ENCODE peak calls at places on chromosome 14, in four cellular contexts. L, D, U and Y are unnamed samples.

GRCh38 chr14:36426836-36427235 is 93.2 kb downstream of the NKX2-1 start:
- DNase-seq in L (no peak), D (no peak), U (no peak), Y (no peak)

GRCh38 chr14:93103392-93104080 is 12.2 kb downstream of the ITPK1 start:
- DNase-seq in L (peak; percentile 88), D (no peak), U (peak; percentile 28), Y (peak; percentile 64)

GRCh38 chr14:21022686-21023085 is 2.2 kb downstream of the NDRG2 start:
- DNase-seq in L (no peak), D (no peak), U (no peak), Y (no peak)

GRCh38 chr14:35897616-35898111 is 71.5 kb downstream of the BRMS1L start:
- DNase-seq in L (peak; percentile 11), D (no peak), U (no peak), Y (no peak)

GRCh38 chr14:83905157-83905556 is 1624.8 kb upstream of the FLRT2 start:
- DNase-seq in L (no peak), D (no peak), U (no peak), Y (no peak)

GRCh38 chr14:91947196-91948184 is at the start of gene FBLN5:
- DNase-seq in L (no peak), D (peak; percentile 65), U (peak; percentile 97), Y (no peak)

GRCh38 chr14:74547331-74547927 is 53.9 kb downstream of the ISCA2 start:
- DNase-seq in L (peak; percentile 12), D (no peak), U (no peak), Y (no peak)

GRCh38 chr14:61140271-61140670 is 140.9 kb downstream of the TMEM30B start:
- DNase-seq in L (no peak), D (no peak), U (no peak), Y (no peak)

GRCh38 chr14:79585845-79586244 is 625.5 kb downstream of the DIO2 start:
- DNase-seq in L (no peak), D (no peak), U (peak; percentile 62), Y (no peak)

GRCh38 chr14:53663709-53664108 is 292.9 kb downstream of the BMP4 start:
- DNase-seq in L (no peak), D (no peak), U (peak; percentile 42), Y (no peak)

GRCh38 chr14:74935340-74935640 is 12.2 kb upstream of the RPS6KL1 start:
- DNase-seq in L (no peak), D (no peak), U (no peak), Y (no peak)

DNA sequence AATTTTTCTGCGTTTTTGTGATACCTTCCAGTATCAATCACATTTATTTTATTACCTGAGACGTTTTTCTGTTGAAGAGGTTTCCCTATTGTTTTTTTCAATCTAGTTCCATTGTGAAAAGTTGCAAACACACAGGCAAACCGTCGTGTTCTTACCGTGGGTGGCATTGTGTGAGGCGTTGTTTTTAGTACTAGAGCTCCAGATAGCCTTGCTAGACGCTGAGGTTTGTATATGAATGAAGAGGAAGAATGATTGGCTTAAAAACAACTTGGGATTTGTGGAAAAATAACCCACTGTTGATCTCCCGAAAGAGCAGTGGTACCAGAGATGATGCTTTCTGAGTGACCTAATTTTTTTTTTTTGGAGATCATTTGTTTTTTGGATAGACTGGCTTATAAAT is 1.0 kb downstream of the SOCS4 start:
- DNase-seq in L (no peak), D (no peak), U (peak; percentile 43), Y (no peak)
- H3K4me3 ChIP-seq in L (peak overlapping the region; percentile 92), D (peak overlapping the region; percentile 84), U (peak overlapping the region; percentile 92), Y (peak overlapping the region; percentile 72)

GRCh38 chr14:22513066-22513812 is 75.8 kb downstream of the DAD1 start:
- DNase-seq in L (no peak), D (no peak), U (peak; percentile 25), Y (no peak)
- H3K4me1 ChIP-seq in L (no peaks in the 10 kb centered on the region), D (no peaks in the 10 kb centered on the region), U (peaks cover 47% of the 10 kb centered on the region), Y (peaks cover 97% of the 10 kb centered on the region)

GRCh38 chr14:100709252-100709955 is 17.3 kb upstream of the DLK1 start:
- DNase-seq in L (peak; percentile 46), D (no peak), U (peak; percentile 74), Y (peak; percentile 5)

GRCh38 chr14:100711117-100711462 is 15.6 kb upstream of the DLK1 start:
- DNase-seq in L (no peak), D (no peak), U (no peak), Y (no peak)

GRCh38 chr14:100710391-100711116 is 16.1 kb upstream of the DLK1 start:
- DNase-seq in L (no peak), D (no peak), U (no peak), Y (no peak)

GRCh38 chr14:100708349-100709217 is 18.1 kb upstream of the DLK1 start:
- DNase-seq in L (no peak), D (no peak), U (no peak), Y (no peak)

DNA sequence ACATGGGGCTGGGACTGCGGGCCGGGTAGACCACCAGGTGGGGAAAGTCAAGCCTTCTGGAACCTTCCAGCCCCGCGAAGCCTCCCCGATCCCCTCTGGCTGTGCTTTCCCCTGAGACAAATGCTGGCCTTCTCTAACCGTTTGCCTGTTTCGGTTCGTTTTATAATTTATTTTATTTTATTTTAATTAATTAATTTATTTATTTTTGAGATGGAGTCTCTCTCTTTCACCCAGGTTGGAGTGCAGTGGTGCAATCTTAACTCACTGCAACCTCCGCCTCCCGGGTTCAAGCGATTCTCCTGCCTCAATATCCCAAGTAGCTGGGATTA is 16.8 kb upstream of the DLK1 start:
- DNase-seq in L (no peak), D (no peak), U (no peak), Y (no peak)
- H3K4me3 ChIP-seq in L (no peak overlapping the region), D (peak overlapping the region; percentile 25), U (peak overlapping the region; percentile 48), Y (no peak overlapping the region)

GRCh38 chr14:96267336-96267735 is 11.3 kb downstream of the BDKRB1 start:
- DNase-seq in L (no peak), D (no peak), U (peak; percentile 90), Y (no peak)

GRCh38 chr14:96268426-96269358 is 12.7 kb downstream of the BDKRB1 start:
- DNase-seq in L (no peak), D (peak; percentile 45), U (peak; percentile 97), Y (no peak)

GRCh38 chr14:96270565-96271420 is 14.8 kb downstream of the BDKRB1 start:
- DNase-seq in L (no peak), D (no peak), U (no peak), Y (no peak)

GRCh38 chr14:96267916-96268315 is 11.9 kb downstream of the BDKRB1 start:
- DNase-seq in L (no peak), D (no peak), U (no peak), Y (no peak)

GRCh38 chr14:96269359-96269710 is 13.3 kb downstream of the BDKRB1 start:
- DNase-seq in L (no peak), D (no peak), U (no peak), Y (no peak)
- H3K4me1 ChIP-seq in L (no peaks in the 10 kb centered on the region), D (no peaks in the 10 kb centered on the region), U (peaks cover 28% of the 10 kb centered on the region), Y (no peaks in the 10 kb centered on the region)

GRCh38 chr14:73403181-73403752 is 55.1 kb downstream of the NUMB start:
- DNase-seq in L (no peak), D (no peak), U (no peak), Y (no peak)
- H3K4me3 ChIP-seq in L (no peak overlapping the region), D (no peak overlapping the region), U (no peak overlapping the region), Y (no peak overlapping the region)

GRCh38 chr14:104772707-104773504 is 20.0 kb downstream of the SIVA1 start:
- DNase-seq in L (no peak), D (no peak), U (no peak), Y (no peak)

GRCh38 chr14:104773505-104774452 is 20.8 kb downstream of the SIVA1 start:
- DNase-seq in L (no peak), D (no peak), U (no peak), Y (no peak)

GRCh38 chr14:104776481-104776880 is 19.1 kb downstream of the AKT1 start:
- DNase-seq in L (no peak), D (no peak), U (no peak), Y (no peak)

GRCh38 chr14:104775073-104775489 is 20.5 kb downstream of the AKT1 start:
- DNase-seq in L (no peak), D (no peak), U (no peak), Y (no peak)

DNA sequence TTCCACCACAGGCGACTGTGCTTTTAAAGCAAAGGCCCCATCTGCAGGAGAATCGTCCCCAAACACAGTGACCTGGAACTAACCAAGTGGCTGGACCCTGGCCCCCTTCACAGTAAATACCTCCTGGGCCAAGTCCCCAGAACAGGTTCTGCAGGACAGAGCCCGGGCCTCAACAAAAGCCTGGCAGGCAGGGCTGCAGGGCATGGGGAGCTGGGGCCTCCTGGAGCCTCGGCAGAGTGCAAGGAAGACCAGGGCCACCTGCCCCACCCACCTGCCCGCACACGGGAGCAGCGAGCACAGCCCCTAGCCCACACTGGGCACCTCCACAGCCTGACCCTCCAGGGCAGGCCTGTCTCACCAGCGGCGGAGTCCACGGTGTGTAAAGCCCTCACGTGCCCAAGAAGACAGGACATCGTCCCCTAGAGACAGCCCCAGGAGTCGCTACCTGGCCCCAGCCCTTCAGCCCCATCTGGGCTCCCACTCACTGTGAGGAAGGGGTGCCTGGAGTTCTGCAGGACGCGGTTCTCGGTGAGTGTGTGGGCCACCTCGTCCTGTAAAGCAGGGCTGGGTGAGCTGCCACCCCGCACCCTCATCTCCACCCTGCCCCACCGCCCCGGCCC is 21.0 kb downstream of the AKT1 start:
- DNase-seq in L (no peak), D (no peak), U (no peak), Y (no peak)
- H3K4me1 ChIP-seq in L (no peaks in the 10 kb centered on the region), D (no peaks in the 10 kb centered on the region), U (no peaks in the 10 kb centered on the region), Y (no peaks in the 10 kb centered on the region)